ENCODE peak calls at places on chromosome 18, in eight cellular contexts. P is prostate gland, J is neural progenitor cell, Z is breast epithelium, G is IMR-90, S is fibroblast of villous mesenchyme, Q is GM12865, N is astrocyte of the spinal cord. U is an unnamed sample.

GRCh38 chr18:45686892-45687611 is 36.9 kb upstream of the SLC14A1 start:
- DNase-seq in P (no peak), J (no peak), Z (no peak), G (no peak), S (peak), Q (peak), N (peak), U (no peak)

GRCh38 chr18:7023581-7023980 is 94.0 kb downstream of the LAMA1 start:
- DNase-seq in P (no peak), J (no peak), Z (no peak), G (no peak), S (no peak), Q (no peak), N (no peak), U (no peak)

GRCh38 chr18:59067873-59068272 is 71.8 kb upstream of the SEC11C start:
- DNase-seq in P (no peak), J (peak), Z (no peak), G (peak), S (peak), Q (peak), N (peak), U (peak)

GRCh38 chr18:44579745-44580144 is 100.9 kb upstream of the SETBP1 start:
- DNase-seq in P (no peak), J (no peak), Z (no peak), G (no peak), S (no peak), Q (no peak), N (no peak), U (no peak)

GRCh38 chr18:79445221-79445620 is 49.5 kb downstream of the NFATC1 start:
- DNase-seq in P (no peak), J (no peak), Z (no peak), G (no peak), S (no peak), Q (no peak), N (no peak), U (no peak)

GRCh38 chr18:68500551-68500950 is 214.4 kb downstream of the TMX3 start:
- DNase-seq in P (no peak), J (no peak), Z (no peak), G (no peak), S (peak), Q (no peak), N (no peak), U (no peak)

GRCh38 chr18:470661-471501 is 29.6 kb downstream of the COLEC12 start:
- DNase-seq in P (no peak), J (no peak), Z (no peak), G (peak), S (peak), Q (no peak), N (peak), U (peak)

GRCh38 chr18:63646916-63647315 is 2.9 kb upstream of the SERPINB4 start:
- DNase-seq in P (no peak), J (no peak), Z (no peak), G (no peak), S (no peak), Q (no peak), N (no peak), U (peak)

GRCh38 chr18:7824970-7825369 is 257.9 kb downstream of the PTPRM start:
- DNase-seq in P (no peak), J (no peak), Z (no peak), G (no peak), S (no peak), Q (no peak), N (no peak), U (peak)

GRCh38 chr18:8997634-8998033 is 104.9 kb upstream of the NDUFV2 start:
- DNase-seq in P (no peak), J (peak), Z (no peak), G (no peak), S (no peak), Q (no peak), N (no peak), U (no peak)
- TF ChIP-seq CTCF in P (no peak), J (no peak), Z (no peak), G (no peak), S (no peak), Q (no peak), N (no peak), U (no peak)

GRCh38 chr18:3171631-3172030 is 48.1 kb downstream of the MYOM1 start:
- DNase-seq in P (no peak), J (no peak), Z (no peak), G (no peak), S (peak), Q (no peak), N (no peak), U (peak)

GRCh38 chr18:3175195-3175758 is 44.5 kb downstream of the MYOM1 start:
- DNase-seq in P (no peak), J (no peak), Z (no peak), G (peak), S (peak), Q (no peak), N (peak), U (no peak)

GRCh38 chr18:3170762-3171161 is 49.0 kb downstream of the MYOM1 start:
- DNase-seq in P (no peak), J (no peak), Z (no peak), G (no peak), S (no peak), Q (no peak), N (no peak), U (no peak)

GRCh38 chr18:3172081-3172480 is 47.7 kb downstream of the MYOM1 start:
- DNase-seq in P (no peak), J (no peak), Z (no peak), G (no peak), S (no peak), Q (no peak), N (no peak), U (no peak)
- H3K4me3 ChIP-seq in P (no peak), J (no peak), Z (no peak), G (no peak), S (no peak), Q (no peak), N (no peak), U (no peak)

GRCh38 chr18:13680612-13681011 is 45.7 kb downstream of the FAM210A start:
- DNase-seq in P (no peak), J (peak), Z (no peak), G (no peak), S (peak), Q (peak), N (peak), U (no peak)
- TF ChIP-seq CTCF in P (no peak), J (peak), Z (no peak), G (peak), S (peak), Q (peak), N (peak), U (peak)

GRCh38 chr18:35582899-35583558 is 1.5 kb downstream of the GALNT1 start:
- DNase-seq in P (peak), J (peak), Z (no peak), G (peak), S (peak), Q (peak), N (peak), U (peak)
- H3K4me3 ChIP-seq in P (no peak), J (peak), Z (no peak), G (peak), S (peak), Q (no peak), N (peak), U (peak)

DNA sequence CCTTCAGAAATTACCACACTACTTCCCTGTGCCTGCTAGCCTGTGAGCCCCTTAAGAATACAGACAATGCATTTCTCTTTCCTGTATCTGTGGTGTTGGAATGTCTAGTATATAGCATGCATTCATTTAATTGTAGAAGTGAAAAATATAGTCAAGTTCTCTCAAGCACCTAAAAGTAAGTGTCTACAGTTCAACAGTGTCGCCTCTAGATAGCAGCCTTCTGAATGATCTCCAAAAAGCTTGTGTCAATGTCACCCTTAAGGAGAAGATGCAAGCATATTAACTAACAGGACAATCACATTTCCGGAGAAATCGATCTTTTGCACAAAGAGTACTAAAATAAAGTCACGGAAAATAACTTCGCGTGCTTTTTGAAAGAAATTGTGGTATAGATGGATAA is 27.5 kb upstream of the DSG3 start:
- DNase-seq in P (no peak), J (no peak), Z (no peak), G (no peak), S (no peak), Q (no peak), N (no peak), U (no peak)
- TF ChIP-seq CTCF in P (no peak), J (no peak), Z (no peak), G (no peak), S (no peak), Q (no peak), N (no peak), U (no peak)

GRCh38 chr18:55337908-55338521 is 250.0 kb downstream of the TCF4 start:
- DNase-seq in P (no peak), J (no peak), Z (no peak), G (no peak), S (no peak), Q (no peak), N (no peak), U (no peak)
- H3K4me3 ChIP-seq in P (no peak), J (no peak), Z (no peak), G (no peak), S (no peak), Q (no peak), N (no peak), U (no peak)

GRCh38 chr18:74196220-74197119 is 48.1 kb downstream of the TIMM21 start:
- DNase-seq in P (peak), J (peak), Z (no peak), G (peak), S (peak), Q (peak), N (peak), U (peak)
- TF ChIP-seq CTCF in P (peak), J (peak), Z (peak), G (peak), S (peak), Q (peak), N (peak), U (peak)